ENCODE peak calls at places on chromosome 4, in eight cellular contexts. H is lower leg skin; O is germinal center; A is effector memory CD4-positive, alpha-beta T cell; G is HTR-8/SVneo; L is effector memory CD8-positive, alpha-beta T cell; B is stimulated activated CD8-positive, alpha-beta memory T cell treated with anti-CD3 and anti-CD28 coated beads, Interleukin-7, amount 100 ng/mL, for 48 hours; F is neural crest cell. E is an unnamed sample.

GRCh38 chr4:153522800-153523089 is 56.6 kb downstream of the TMEM131L start:
- DNase-seq in H (no peak), O (no peak), A (peak), G (no peak), L (peak), B (peak), F (no peak), E (no peak)

GRCh38 chr4:56132835-56133234 is 184.1 kb downstream of the CEP135 start:
- DNase-seq in H (no peak), O (no peak), A (no peak), G (no peak), L (no peak), B (no peak), F (no peak), E (no peak)

GRCh38 chr4:95263391-95263790 is 285.4 kb downstream of the UNC5C start:
- DNase-seq in H (no peak), O (no peak), A (no peak), G (no peak), L (no peak), B (no peak), F (no peak), E (no peak)

GRCh38 chr4:6179362-6179761 is 21.0 kb downstream of the JAKMIP1 start:
- DNase-seq in H (no peak), O (no peak), A (no peak), G (no peak), L (peak), B (peak), F (no peak), E (no peak)

GRCh38 chr4:158315706-158316105 is 105.4 kb downstream of the TMEM144 start:
- DNase-seq in H (no peak), O (no peak), A (no peak), G (no peak), L (no peak), B (no peak), F (no peak), E (peak)

GRCh38 chr4:41135761-41136160 is 78.6 kb downstream of the APBB2 start:
- DNase-seq in H (no peak), O (no peak), A (no peak), G (no peak), L (no peak), B (no peak), F (no peak), E (no peak)

GRCh38 chr4:53119685-53120084 is 246.2 kb downstream of the SCFD2 start:
- DNase-seq in H (no peak), O (no peak), A (no peak), G (peak), L (no peak), B (no peak), F (no peak), E (peak)

GRCh38 chr4:107877361-107877760 is 52.6 kb downstream of the SGMS2 start:
- DNase-seq in H (no peak), O (no peak), A (no peak), G (no peak), L (no peak), B (no peak), F (no peak), E (no peak)

GRCh38 chr4:34850983-34851382 is 1393.3 kb downstream of the ARAP2 start:
- DNase-seq in H (no peak), O (no peak), A (no peak), G (peak), L (no peak), B (no peak), F (no peak), E (peak)

GRCh38 chr4:1463088-1463926 is 57.1 kb upstream of the NKX1-1 start:
- DNase-seq in H (no peak), O (no peak), A (no peak), G (no peak), L (no peak), B (no peak), F (peak), E (no peak)

GRCh38 chr4:108635070-108635655 is 14.8 kb downstream of the RPL34 start:
- DNase-seq in H (no peak), O (no peak), A (no peak), G (no peak), L (no peak), B (no peak), F (no peak), E (no peak)

GRCh38 chr4:124684301-124684700 is 28.2 kb downstream of the ANKRD50 start:
- DNase-seq in H (no peak), O (no peak), A (no peak), G (no peak), L (no peak), B (no peak), F (no peak), E (peak)

GRCh38 chr4:130545596-130545995 is 1449.6 kb downstream of the C4orf33 start:
- DNase-seq in H (no peak), O (no peak), A (no peak), G (peak), L (no peak), B (no peak), F (no peak), E (no peak)

GRCh38 chr4:6331018-6331417 is 61.4 kb downstream of the WFS1 start:
- DNase-seq in H (no peak), O (peak), A (no peak), G (no peak), L (peak), B (no peak), F (no peak), E (peak)

GRCh38 chr4:12852338-12853307 is 631.5 kb downstream of the RAB28 start:
- DNase-seq in H (no peak), O (no peak), A (no peak), G (peak), L (no peak), B (no peak), F (no peak), E (peak)

GRCh38 chr4:104966349-104967033 is 180.2 kb upstream of the TET2 start:
- DNase-seq in H (peak), O (peak), A (no peak), G (no peak), L (no peak), B (peak), F (no peak), E (no peak)

GRCh38 chr4:41363384-41363981 is 106.8 kb downstream of the UCHL1 start:
- DNase-seq in H (peak), O (no peak), A (no peak), G (no peak), L (no peak), B (no peak), F (no peak), E (peak)

GRCh38 chr4:137545461-137545861 is 13.2 kb upstream of the PCDH18 start:
- DNase-seq in H (peak), O (no peak), A (no peak), G (no peak), L (no peak), B (no peak), F (no peak), E (no peak)

GRCh38 chr4:134201216-134202098 is at the start of gene PABPC4L:
- DNase-seq in H (no peak), O (no peak), A (no peak), G (peak), L (no peak), B (no peak), F (peak), E (peak)

GRCh38 chr4:88109123-88109864 is 49.1 kb downstream of the ABCG2 start:
- DNase-seq in H (no peak), O (no peak), A (no peak), G (no peak), L (no peak), B (no peak), F (no peak), E (no peak)

GRCh38 chr4:82467442-82467841 is 37.1 kb downstream of the ENOPH1 start:
- DNase-seq in H (no peak), O (no peak), A (no peak), G (no peak), L (no peak), B (no peak), F (no peak), E (no peak)

GRCh38 chr4:20723019-20723418 is 22.8 kb downstream of the PACRGL start:
- DNase-seq in H (no peak), O (no peak), A (no peak), G (no peak), L (no peak), B (no peak), F (no peak), E (peak)

GRCh38 chr4:52788806-52789205 is 37.6 kb upstream of the ERVMER34-1 start:
- DNase-seq in H (no peak), O (no peak), A (no peak), G (no peak), L (no peak), B (no peak), F (no peak), E (no peak)

GRCh38 chr4:134552063-134552462 is 350.5 kb upstream of the PABPC4L start:
- DNase-seq in H (no peak), O (no peak), A (no peak), G (no peak), L (no peak), B (no peak), F (no peak), E (no peak)

GRCh38 chr4:29566371-29566770 is 1153.8 kb upstream of the PCDH7 start:
- DNase-seq in H (no peak), O (no peak), A (no peak), G (no peak), L (no peak), B (no peak), F (no peak), E (no peak)

GRCh38 chr4:150436598-150437370 is 145.2 kb upstream of the MAB21L2 start:
- DNase-seq in H (no peak), O (no peak), A (no peak), G (no peak), L (no peak), B (no peak), F (no peak), E (no peak)

GRCh38 chr4:100889401-100889800 is 371.6 kb upstream of the EMCN start:
- DNase-seq in H (no peak), O (no peak), A (no peak), G (no peak), L (no peak), B (no peak), F (no peak), E (no peak)

GRCh38 chr4:3291969-3292570 is 751 bp upstream of the RGS12 start:
- DNase-seq in H (no peak), O (peak), A (peak), G (peak), L (no peak), B (no peak), F (peak), E (peak)

GRCh38 chr4:141132689-141133145 is 552 bp downstream of the RNF150 start:
- DNase-seq in H (no peak), O (peak), A (no peak), G (peak), L (no peak), B (no peak), F (peak), E (peak)

GRCh38 chr4:110886270-110886669 is 263.4 kb upstream of the PITX2 start:
- DNase-seq in H (no peak), O (no peak), A (no peak), G (no peak), L (no peak), B (no peak), F (no peak), E (no peak)

GRCh38 chr4:15100994-15101695 is 98.9 kb downstream of the CPEB2 start:
- DNase-seq in H (no peak), O (no peak), A (no peak), G (no peak), L (no peak), B (no peak), F (no peak), E (peak)

GRCh38 chr4:80135702-80136058 is 61.6 kb upstream of the PRDM8 start:
- DNase-seq in H (no peak), O (no peak), A (no peak), G (no peak), L (no peak), B (no peak), F (no peak), E (no peak)

GRCh38 chr4:100738388-100739165 is 220.8 kb upstream of the EMCN start:
- DNase-seq in H (peak), O (no peak), A (no peak), G (no peak), L (no peak), B (no peak), F (no peak), E (peak)

GRCh38 chr4:912548-913279 is 19.4 kb downstream of the GAK start:
- DNase-seq in H (no peak), O (no peak), A (no peak), G (no peak), L (no peak), B (no peak), F (no peak), E (no peak)

GRCh38 chr4:4355302-4355701 is 31.6 kb upstream of the NSG1 start:
- DNase-seq in H (no peak), O (no peak), A (no peak), G (no peak), L (no peak), B (no peak), F (no peak), E (no peak)

GRCh38 chr4:20403317-20403716 is 151.6 kb downstream of the SLIT2 start:
- DNase-seq in H (no peak), O (peak), A (no peak), G (no peak), L (no peak), B (no peak), F (no peak), E (no peak)

GRCh38 chr4:110046588-110047049 is 133.9 kb downstream of the EGF start:
- DNase-seq in H (no peak), O (no peak), A (no peak), G (no peak), L (no peak), B (no peak), F (no peak), E (no peak)

GRCh38 chr4:147542229-147542990 is 61.5 kb downstream of the EDNRA start:
- DNase-seq in H (no peak), O (no peak), A (no peak), G (no peak), L (no peak), B (no peak), F (no peak), E (no peak)